ENCODE peak calls at places on chromosomes 6 and 20, in five cellular contexts. A, D, Y, U and N are unnamed samples.
A peak's percentile ranks its signal among the peaks of the same experiment; 100 is the strongest.

GRCh38 chr6:31299511-31299910 is 27.6 kb upstream of the HLA-C start:
- DNase-seq in A (no peak), D (no peak), Y (no peak), U (no peak), N (no peak)

GRCh38 chr6:20706293-20707165 is 172.3 kb downstream of the CDKAL1 start:
- DNase-seq in A (peak; percentile 35), D (peak; percentile 7), Y (no peak), U (no peak), N (no peak)

GRCh38 chr6:44053106-44053756 is 74.0 kb downstream of the MRPL14 start:
- DNase-seq in A (no peak), D (no peak), Y (no peak), U (no peak), N (no peak)

GRCh38 chr6:16982827-16983226 is 119.0 kb upstream of the STMND1 start:
- DNase-seq in A (peak; percentile 72), D (no peak), Y (no peak), U (no peak), N (no peak)

GRCh38 chr20:34037121-34037520 is 43.4 kb downstream of the RALY start:
- DNase-seq in A (no peak), D (no peak), Y (no peak), U (peak; percentile 26), N (no peak)

GRCh38 chr6:81831274-81831673 is 78.8 kb upstream of the TENT5A start:
- DNase-seq in A (no peak), D (no peak), Y (no peak), U (no peak), N (no peak)

GRCh38 chr6:159906400-159906799 is 15.6 kb downstream of the MAS1 start:
- DNase-seq in A (no peak), D (no peak), Y (no peak), U (no peak), N (no peak)

GRCh38 chr6:108179741-108180140 is 13.9 kb downstream of the NR2E1 start:
- DNase-seq in A (no peak), D (no peak), Y (no peak), U (no peak), N (no peak)

GRCh38 chr6:21533678-21534077 is 59.9 kb upstream of the SOX4 start:
- DNase-seq in A (no peak), D (no peak), Y (no peak), U (no peak), N (no peak)

GRCh38 chr6:47733879-47734558 is 35.6 kb downstream of the ADGRF4 start:
- DNase-seq in A (no peak), D (peak; percentile 26), Y (no peak), U (peak; percentile 23), N (no peak)

GRCh38 chr6:72552938-72553337 is 68.9 kb upstream of the KCNQ5 start:
- DNase-seq in A (peak; percentile 41), D (no peak), Y (no peak), U (no peak), N (no peak)

GRCh38 chr6:47335456-47335855 is 25.8 kb upstream of the TNFRSF21 start:
- DNase-seq in A (no peak), D (no peak), Y (no peak), U (no peak), N (no peak)

GRCh38 chr6:36863670-36864540 is 10.7 kb downstream of the PPIL1 start:
- DNase-seq in A (no peak), D (no peak), Y (no peak), U (no peak), N (no peak)

GRCh38 chr6:11497881-11498280 is 39.7 kb upstream of the TMEM170B start:
- DNase-seq in A (no peak), D (no peak), Y (no peak), U (no peak), N (no peak)

GRCh38 chr6:56009620-56010019 is 134.2 kb upstream of the BMP5 start:
- DNase-seq in A (no peak), D (no peak), Y (no peak), U (no peak), N (no peak)

GRCh38 chr6:44561832-44562496 is 174.5 kb downstream of the CDC5L start:
- DNase-seq in A (no peak), D (no peak), Y (no peak), U (no peak), N (no peak)

GRCh38 chr6:150868759-150869158 is 3.3 kb downstream of the MTHFD1L start:
- DNase-seq in A (no peak), D (no peak), Y (no peak), U (no peak), N (no peak)

GRCh38 chr6:33277663-33278391 is 904 bp downstream of the B3GALT4 start:
- DNase-seq in A (no peak), D (no peak), Y (no peak), U (peak; percentile 47), N (no peak)

GRCh38 chr6:87824813-87825475 is 122.9 kb upstream of the AKIRIN2 start:
- DNase-seq in A (no peak), D (no peak), Y (no peak), U (no peak), N (no peak)

GRCh38 chr6:169664227-169664626 is 37.6 kb downstream of the WDR27 start:
- DNase-seq in A (no peak), D (no peak), Y (no peak), U (no peak), N (no peak)

GRCh38 chr6:113083947-113084346 is 736.8 kb downstream of the RFPL4B start:
- DNase-seq in A (no peak), D (no peak), Y (no peak), U (no peak), N (no peak)

GRCh38 chr6:1065986-1066385 is 245.9 kb upstream of the FOXQ1 start:
- DNase-seq in A (no peak), D (no peak), Y (no peak), U (no peak), N (no peak)

GRCh38 chr6:43076928-43077809 is 1.1 kb downstream of the PTK7 start:
- DNase-seq in A (peak; percentile 35), D (no peak), Y (peak; percentile 60), U (no peak), N (no peak)